ENCODE peak calls at places on chromosome 2, in seven cellular contexts. K is WTC11, G is BJ, U is caudate nucleus, R is NCI-H2171 treated with DMSO at 0.1 percent for 48 hours, F is brain pericyte, M is type B pancreatic cell. J is an unnamed sample.

GRCh38 chr2:953975-954686 is 3.5 kb downstream of the SNTG2 start:
- DNase-seq in K (no peak), G (peak), U (no peak), R (peak), F (no peak), M (no peak), J (no peak)

GRCh38 chr2:235551965-235552364 is 58.1 kb downstream of the AGAP1 start:
- DNase-seq in K (peak), G (no peak), U (peak), R (peak), F (peak), M (no peak), J (peak)

GRCh38 chr2:70580352-70580751 is 26.7 kb upstream of the TGFA start:
- DNase-seq in K (no peak), G (no peak), U (no peak), R (no peak), F (no peak), M (no peak), J (no peak)

GRCh38 chr2:42513252-42513918 is 19.6 kb upstream of the KCNG3 start:
- DNase-seq in K (peak), G (peak), U (no peak), R (no peak), F (no peak), M (no peak), J (no peak)

GRCh38 chr2:233400961-233401360 is 46.7 kb downstream of the DGKD start:
- DNase-seq in K (no peak), G (no peak), U (no peak), R (no peak), F (no peak), M (peak), J (no peak)

GRCh38 chr2:85445316-85446295 is 27.1 kb downstream of the SH2D6 start:
- DNase-seq in K (no peak), G (peak), U (no peak), R (peak), F (no peak), M (no peak), J (no peak)

GRCh38 chr2:112706170-112706664 is 14.6 kb upstream of the NT5DC4 start:
- DNase-seq in K (no peak), G (no peak), U (no peak), R (no peak), F (no peak), M (peak), J (no peak)

GRCh38 chr2:144166743-144167142 is 353.2 kb downstream of the ZEB2 start:
- DNase-seq in K (no peak), G (no peak), U (no peak), R (no peak), F (no peak), M (no peak), J (no peak)

GRCh38 chr2:54041135-54041534 is 70.3 kb upstream of the PSME4 start:
- DNase-seq in K (no peak), G (no peak), U (no peak), R (no peak), F (no peak), M (no peak), J (no peak)

GRCh38 chr2:110789706-110790105 is 57.3 kb downstream of the ACOXL start:
- DNase-seq in K (no peak), G (no peak), U (no peak), R (no peak), F (no peak), M (no peak), J (no peak)

GRCh38 chr2:199461455-199462166 is 3.9 kb upstream of the SATB2 start:
- DNase-seq in K (no peak), G (no peak), U (no peak), R (no peak), F (no peak), M (no peak), J (no peak)

GRCh38 chr2:151637284-151637781 is 96.9 kb downstream of the NEB start:
- DNase-seq in K (no peak), G (no peak), U (no peak), R (no peak), F (no peak), M (no peak), J (no peak)

GRCh38 chr2:18245375-18245774 is 315.1 kb downstream of the RDH14 start:
- DNase-seq in K (no peak), G (no peak), U (no peak), R (peak), F (no peak), M (no peak), J (no peak)

GRCh38 chr2:236575501-236575900 is 5.9 kb downstream of the ACKR3 start:
- DNase-seq in K (no peak), G (no peak), U (no peak), R (no peak), F (no peak), M (no peak), J (no peak)

GRCh38 chr2:67455219-67456142 is 58.3 kb downstream of the ETAA1 start:
- DNase-seq in K (no peak), G (no peak), U (no peak), R (no peak), F (no peak), M (no peak), J (no peak)

GRCh38 chr2:218166791-218167190 is at the start of gene CXCR1:
- DNase-seq in K (no peak), G (no peak), U (no peak), R (no peak), F (no peak), M (no peak), J (no peak)

GRCh38 chr2:95024960-95025405 is 525 bp upstream of the MAL start:
- DNase-seq in K (peak), G (no peak), U (no peak), R (no peak), F (no peak), M (no peak), J (no peak)

GRCh38 chr2:217014298-217015116 is 154.6 kb upstream of the TNP1 start:
- DNase-seq in K (no peak), G (no peak), U (no peak), R (no peak), F (no peak), M (no peak), J (no peak)

GRCh38 chr2:238801791-238802190 is 46.1 kb upstream of the TWIST2 start:
- DNase-seq in K (no peak), G (peak), U (no peak), R (no peak), F (no peak), M (no peak), J (no peak)

GRCh38 chr2:189221811-189222210 is 42.2 kb upstream of the COL5A2 start:
- DNase-seq in K (no peak), G (peak), U (no peak), R (no peak), F (no peak), M (no peak), J (no peak)